ENCODE peak calls at places on chromosomes 1 and 21, in nine cellular contexts. D, X, S, Q, I, J, U, G and Y are unnamed samples.

GRCh38 chr1:220628431-220628830 is 61.7 kb upstream of the C1orf115 start:
- DNase-seq in D (no peak), X (no peak), S (no peak), Q (no peak), I (no peak), J (no peak), U (no peak), G (no peak), Y (no peak)

GRCh38 chr1:155002479-155003226 is at the start of gene ZBTB7B:
- DNase-seq in D (peak; percentile 47), X (peak; percentile 60), S (peak; percentile 43), Q (no peak), I (peak; percentile 88), J (no peak), U (peak; percentile 54), G (peak; percentile 55), Y (no peak)

GRCh38 chr1:160818207-160818935 is 22.4 kb downstream of the LY9 start:
- DNase-seq in D (peak; percentile 6), X (no peak), S (no peak), Q (no peak), I (no peak), J (no peak), U (no peak), G (no peak), Y (peak; percentile 82)

GRCh38 chr1:201740609-201741231 is 88.2 kb upstream of the IPO9 start:
- DNase-seq in D (peak; percentile 44), X (no peak), S (no peak), Q (no peak), I (no peak), J (no peak), U (no peak), G (no peak), Y (no peak)

GRCh38 chr1:75791022-75791421 is 5.0 kb downstream of the RABGGTB start:
- DNase-seq in D (no peak), X (no peak), S (no peak), Q (no peak), I (peak; percentile 49), J (no peak), U (no peak), G (no peak), Y (no peak)

GRCh38 chr1:180098242-180098995 is 56.2 kb upstream of the QSOX1 start:
- DNase-seq in D (peak; percentile 89), X (no peak), S (no peak), Q (no peak), I (peak; percentile 7), J (no peak), U (no peak), G (no peak), Y (no peak)

GRCh38 chr1:81432089-81432488 is 368.6 kb upstream of the ADGRL2 start:
- DNase-seq in D (no peak), X (no peak), S (no peak), Q (no peak), I (no peak), J (no peak), U (no peak), G (no peak), Y (no peak)

GRCh38 chr1:150613061-150613920 is 16.1 kb downstream of the ENSA start:
- DNase-seq in D (peak; percentile 87), X (no peak), S (no peak), Q (peak; percentile 88), I (peak; percentile 71), J (no peak), U (peak; percentile 94), G (no peak), Y (no peak)

GRCh38 chr1:153510984-153511410 is 24.8 kb downstream of the S100A6 start:
- DNase-seq in D (peak; percentile 87), X (peak; percentile 82), S (peak; percentile 93), Q (peak; percentile 65), I (peak; percentile 85), J (peak; percentile 85), U (peak; percentile 71), G (peak; percentile 84), Y (no peak)

GRCh38 chr1:153515504-153516394 is 20.0 kb downstream of the S100A6 start:
- DNase-seq in D (no peak), X (no peak), S (no peak), Q (no peak), I (peak; percentile 71), J (no peak), U (no peak), G (no peak), Y (no peak)

GRCh38 chr1:153513666-153514065 is 22.1 kb downstream of the S100A6 start:
- DNase-seq in D (no peak), X (no peak), S (no peak), Q (no peak), I (no peak), J (no peak), U (no peak), G (no peak), Y (no peak)

GRCh38 chr1:153509729-153510354 is 25.9 kb downstream of the S100A6 start:
- DNase-seq in D (no peak), X (no peak), S (peak; percentile 63), Q (no peak), I (no peak), J (peak; percentile 44), U (peak; percentile 27), G (no peak), Y (no peak)

DNA sequence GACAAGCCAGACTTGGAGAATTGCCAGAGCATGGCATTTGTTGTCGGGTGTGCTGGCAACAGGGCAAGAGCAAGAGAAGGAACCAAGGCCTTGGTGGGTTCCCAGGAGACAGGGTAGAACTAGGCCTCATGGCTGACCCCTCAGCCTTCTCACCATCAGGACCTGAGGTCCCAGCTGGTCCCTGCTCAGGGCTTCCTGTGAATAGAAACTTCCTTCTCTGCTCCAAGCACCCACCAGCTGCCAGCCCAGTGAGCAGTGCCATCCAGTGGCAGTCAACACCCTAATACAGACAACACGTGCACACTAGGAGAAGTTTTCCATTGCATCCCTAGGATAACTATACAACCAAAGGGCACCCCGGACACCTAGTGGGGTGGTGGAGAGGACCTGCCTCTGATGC is 22.8 kb downstream of the S100A6 start:
- DNase-seq in D (no peak), X (no peak), S (no peak), Q (no peak), I (no peak), J (no peak), U (no peak), G (no peak), Y (no peak)
- TF ChIP-seq CTCF in D (no peak), X (no peak), S (no peak), Q (no peak), I (no peak), J (no peak), U (no peak), G (no peak), Y (no peak)

DNA sequence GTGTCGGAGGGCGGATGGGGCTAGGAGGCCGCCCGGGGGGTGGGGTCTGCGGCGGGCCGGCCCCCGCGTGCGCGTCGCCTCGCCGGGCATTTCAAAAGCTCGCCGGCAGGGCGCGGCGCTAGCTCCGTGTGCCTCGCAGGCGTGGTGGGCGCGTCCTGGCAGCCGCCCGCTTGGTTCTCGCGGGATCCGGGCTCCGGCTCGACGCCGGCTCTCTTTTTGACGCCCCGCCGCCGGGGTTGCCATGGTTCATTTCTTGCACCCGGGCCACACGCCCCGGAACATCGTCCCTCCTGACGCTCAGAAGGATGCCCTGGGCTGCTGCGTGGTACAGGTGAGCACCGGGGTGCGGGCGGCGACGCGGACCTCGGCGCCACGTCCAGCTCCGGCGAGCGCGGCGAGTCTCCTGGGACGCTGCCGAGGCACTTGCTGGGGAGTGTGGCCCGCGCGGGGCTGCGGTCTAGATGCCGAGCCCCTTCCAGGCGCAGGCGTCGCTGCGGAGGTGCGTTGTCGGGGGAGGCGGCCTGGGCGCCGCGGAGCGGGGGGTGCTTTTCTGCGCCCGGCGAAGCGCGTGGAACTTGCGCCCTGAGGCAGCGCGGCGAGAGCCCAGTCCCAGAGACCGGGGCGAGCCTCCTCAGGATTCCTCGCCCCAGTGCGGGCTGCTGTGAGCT is at the start of gene ZYG11A:
- DNase-seq in D (peak; percentile 88), X (peak; percentile 59), S (peak; percentile 82), Q (no peak), I (peak; percentile 84), J (peak; percentile 53), U (peak; percentile 81), G (peak; percentile 69), Y (no peak)
- TF ChIP-seq CTCF in D (peak; percentile 25), X (peak; percentile 29), S (peak; percentile 37), Q (no peak), I (peak; percentile 22), J (peak; percentile 47), U (peak; percentile 44), G (peak; percentile 46), Y (no peak)

GRCh38 chr21:45354970-45355369 is 50.0 kb upstream of the COL18A1 start:
- DNase-seq in D (no peak), X (no peak), S (no peak), Q (no peak), I (no peak), J (no peak), U (no peak), G (no peak), Y (no peak)

GRCh38 chr21:45352621-45353125 is 52.3 kb upstream of the COL18A1 start:
- DNase-seq in D (no peak), X (no peak), S (no peak), Q (no peak), I (no peak), J (no peak), U (no peak), G (no peak), Y (no peak)

GRCh38 chr21:45351061-45351460 is 53.9 kb upstream of the COL18A1 start:
- DNase-seq in D (no peak), X (no peak), S (no peak), Q (no peak), I (no peak), J (no peak), U (no peak), G (no peak), Y (no peak)

GRCh38 chr21:45351526-45352275 is 53.3 kb upstream of the COL18A1 start:
- DNase-seq in D (no peak), X (no peak), S (no peak), Q (no peak), I (no peak), J (no peak), U (peak; percentile 31), G (no peak), Y (no peak)

DNA sequence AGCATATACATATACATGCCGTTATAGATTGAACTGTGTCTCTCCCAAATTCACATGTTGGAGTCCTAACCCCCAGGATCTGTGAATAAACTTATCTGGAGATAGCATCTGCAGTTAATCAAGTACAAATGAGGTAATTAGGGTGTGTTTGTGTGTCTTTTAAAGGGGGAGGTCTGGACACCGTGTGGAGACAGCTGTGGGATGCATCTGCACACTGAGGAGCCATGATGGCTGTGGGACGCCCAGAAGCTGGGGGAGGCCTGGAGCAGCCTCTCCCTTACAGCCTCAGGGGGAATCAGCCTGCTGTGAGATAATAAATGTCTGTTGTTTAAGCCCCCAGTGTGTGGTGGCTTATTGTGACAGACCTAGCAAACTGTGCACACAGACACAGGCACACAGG is 51.8 kb upstream of the COL18A1 start:
- DNase-seq in D (no peak), X (no peak), S (no peak), Q (no peak), I (no peak), J (no peak), U (no peak), G (no peak), Y (no peak)
- TF ChIP-seq CTCF in D (no peak), X (no peak), S (no peak), Q (no peak), I (no peak), J (no peak), U (no peak), G (no peak), Y (no peak)

GRCh38 chr1:37481289-37482003 is 7.1 kb downstream of the ZC3H12A start:
- DNase-seq in D (no peak), X (peak; percentile 17), S (no peak), Q (no peak), I (no peak), J (no peak), U (no peak), G (no peak), Y (no peak)

GRCh38 chr1:37480581-37481288 is 6.4 kb downstream of the ZC3H12A start:
- DNase-seq in D (no peak), X (no peak), S (no peak), Q (no peak), I (no peak), J (no peak), U (no peak), G (no peak), Y (no peak)

GRCh38 chr1:37478890-37479254 is 4.5 kb downstream of the ZC3H12A start:
- DNase-seq in D (peak; percentile 74), X (peak; percentile 12), S (no peak), Q (no peak), I (no peak), J (no peak), U (no peak), G (peak; percentile 32), Y (no peak)

GRCh38 chr1:37479255-37480124 is 5.1 kb downstream of the ZC3H12A start:
- DNase-seq in D (peak; percentile 85), X (peak; percentile 92), S (no peak), Q (no peak), I (peak; percentile 98), J (no peak), U (peak; percentile 76), G (peak; percentile 93), Y (peak; percentile 96)

DNA sequence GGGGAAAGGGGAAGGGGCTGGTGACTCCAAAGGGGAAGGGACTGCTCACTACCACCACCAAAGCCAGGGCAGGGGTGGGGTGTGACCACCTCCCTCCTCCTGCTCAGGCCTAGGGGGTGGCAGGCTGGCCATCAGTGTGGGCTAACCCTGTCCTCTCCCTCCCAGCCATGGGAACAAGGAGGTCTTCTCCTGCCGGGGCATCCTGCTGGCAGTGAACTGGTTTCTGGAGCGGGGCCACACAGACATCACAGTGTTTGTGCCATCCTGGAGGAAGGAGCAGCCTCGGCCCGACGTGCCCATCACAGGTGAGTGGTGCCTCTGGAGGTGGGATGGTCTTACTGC is 5.7 kb downstream of the ZC3H12A start:
- DNase-seq in D (no peak), X (peak; percentile 26), S (no peak), Q (no peak), I (no peak), J (no peak), U (no peak), G (peak; percentile 44), Y (no peak)
- TF ChIP-seq CTCF in D (no peak), X (no peak), S (no peak), Q (no peak), I (no peak), J (no peak), U (no peak), G (no peak), Y (no peak)